ENCODE peak calls at places on chromosome 1, in six cellular contexts. F is GM12891; Z is activated CD4-positive, alpha-beta T cell treated with anti-CD3 and anti-CD28 coated beads, Interleukin-2, amount 50 U/mL, for 1 hour; M is HuH-7; O is T-helper 9 cell; A is activated T-cell treated with anti-CD3 and anti-CD28 coated beads, Interleukin-2, amount 50 U/mL, for 4 hours. P is an unnamed sample.

GRCh38 chr1:237748192-237748591 is 142.5 kb downstream of the ZP4 start:
- DNase-seq in F (no peak), Z (no peak), M (no peak), O (no peak), A (no peak), P (no peak)

GRCh38 chr1:248787430-248787829 is 31.9 kb upstream of the LYPD8 start:
- DNase-seq in F (no peak), Z (no peak), M (no peak), O (no peak), A (no peak), P (no peak)

GRCh38 chr1:145751491-145752021 is 32.3 kb downstream of the CD160 start:
- DNase-seq in F (no peak), Z (no peak), M (no peak), O (no peak), A (no peak), P (no peak)

GRCh38 chr1:45442272-45442671 is 48.7 kb downstream of the TESK2 start:
- DNase-seq in F (no peak), Z (no peak), M (no peak), O (no peak), A (no peak), P (no peak)

GRCh38 chr1:24108334-24109165 is 3.4 kb downstream of the MYOM3 start:
- DNase-seq in F (no peak), Z (no peak), M (no peak), O (no peak), A (no peak), P (no peak)

GRCh38 chr1:35476099-35476674 is 81.0 kb downstream of the KIAA0319L start:
- DNase-seq in F (no peak), Z (no peak), M (no peak), O (no peak), A (no peak), P (no peak)

GRCh38 chr1:12053752-12054548 is 9.2 kb upstream of the TNFRSF8 start:
- DNase-seq in F (no peak), Z (no peak), M (no peak), O (no peak), A (no peak), P (no peak)

GRCh38 chr1:3169621-3170356 is 100.8 kb downstream of the PRDM16 start:
- DNase-seq in F (no peak), Z (no peak), M (no peak), O (no peak), A (no peak), P (no peak)

GRCh38 chr1:200775850-200776249 is 37.2 kb downstream of the CAMSAP2 start:
- DNase-seq in F (no peak), Z (no peak), M (no peak), O (no peak), A (no peak), P (no peak)